ENCODE peak calls at places on chromosomes 6 and 20, in seven cellular contexts. One of them, this sample, is unnamed.

GRCh38 chr20:43938017-43938655 is 23.5 kb downstream of the TOX2 start:
- DNase-seq in PC-9: no peak
- DNase-seq in lower lobe of right lung: no peak
- DNase-seq in ascending aorta: no peak
- DNase-seq in psoas muscle: no peak
- DNase-seq in right lobe of liver: no peak
- DNase-seq in fibroblast of lung: peak; percentile 22
- DNase-seq in this sample: no peak

GRCh38 chr6:380234-381218 is 11.0 kb upstream of the IRF4 start:
- DNase-seq in PC-9: no peak
- DNase-seq in lower lobe of right lung: no peak
- DNase-seq in ascending aorta: no peak
- DNase-seq in psoas muscle: no peak
- DNase-seq in right lobe of liver: no peak
- DNase-seq in fibroblast of lung: no peak
- DNase-seq in this sample: no peak

GRCh38 chr20:58888521-58889333 is 36.2 kb downstream of the GNAS start:
- DNase-seq in PC-9: peak; percentile 80
- DNase-seq in lower lobe of right lung: peak; percentile 90
- DNase-seq in ascending aorta: peak; percentile 45
- DNase-seq in psoas muscle: peak; percentile 83
- DNase-seq in right lobe of liver: peak; percentile 84
- DNase-seq in fibroblast of lung: peak; percentile 80
- DNase-seq in this sample: peak; percentile 93

GRCh38 chr20:44495257-44495656 is 19.6 kb downstream of the TTPAL start:
- DNase-seq in PC-9: no peak
- DNase-seq in lower lobe of right lung: no peak
- DNase-seq in ascending aorta: no peak
- DNase-seq in psoas muscle: no peak
- DNase-seq in right lobe of liver: no peak
- DNase-seq in fibroblast of lung: peak; percentile 86
- DNase-seq in this sample: no peak

GRCh38 chr6:9140861-9141534 is 705.7 kb upstream of the SLC35B3 start:
- DNase-seq in PC-9: no peak
- DNase-seq in lower lobe of right lung: no peak
- DNase-seq in ascending aorta: no peak
- DNase-seq in psoas muscle: no peak
- DNase-seq in right lobe of liver: no peak
- DNase-seq in fibroblast of lung: peak; percentile 79
- DNase-seq in this sample: no peak

GRCh38 chr6:104357928-104358327 is 501.8 kb downstream of the HACE1 start:
- DNase-seq in PC-9: no peak
- DNase-seq in lower lobe of right lung: no peak
- DNase-seq in ascending aorta: no peak
- DNase-seq in psoas muscle: no peak
- DNase-seq in right lobe of liver: no peak
- DNase-seq in fibroblast of lung: no peak
- DNase-seq in this sample: no peak

GRCh38 chr6:147055821-147056392 is 148.3 kb upstream of the STXBP5 start:
- DNase-seq in PC-9: no peak
- DNase-seq in lower lobe of right lung: no peak
- DNase-seq in ascending aorta: no peak
- DNase-seq in psoas muscle: no peak
- DNase-seq in right lobe of liver: no peak
- DNase-seq in fibroblast of lung: no peak
- DNase-seq in this sample: no peak

GRCh38 chr20:64145458-64146300 is 18.6 kb upstream of the MYT1 start:
- DNase-seq in PC-9: no peak
- DNase-seq in lower lobe of right lung: peak; percentile 30
- DNase-seq in ascending aorta: no peak
- DNase-seq in psoas muscle: no peak
- DNase-seq in right lobe of liver: no peak
- DNase-seq in fibroblast of lung: no peak
- DNase-seq in this sample: peak; percentile 42

GRCh38 chr6:68689910-68690309 is 54.8 kb downstream of the ADGRB3 start:
- DNase-seq in PC-9: no peak
- DNase-seq in lower lobe of right lung: no peak
- DNase-seq in ascending aorta: no peak
- DNase-seq in psoas muscle: no peak
- DNase-seq in right lobe of liver: no peak
- DNase-seq in fibroblast of lung: no peak
- DNase-seq in this sample: no peak

GRCh38 chr20:38926934-38927616 is 858 bp downstream of the FAM83D start:
- DNase-seq in PC-9: no peak
- DNase-seq in lower lobe of right lung: no peak
- DNase-seq in ascending aorta: no peak
- DNase-seq in psoas muscle: no peak
- DNase-seq in right lobe of liver: no peak
- DNase-seq in fibroblast of lung: peak; percentile 50
- DNase-seq in this sample: no peak

GRCh38 chr20:36154696-36155628 is at the start of gene EPB41L1:
- DNase-seq in PC-9: no peak
- DNase-seq in lower lobe of right lung: peak; percentile 51
- DNase-seq in ascending aorta: no peak
- DNase-seq in psoas muscle: peak; percentile 24
- DNase-seq in right lobe of liver: no peak
- DNase-seq in fibroblast of lung: no peak
- DNase-seq in this sample: peak; percentile 72

GRCh38 chr6:195861-196360 is 96.4 kb upstream of the DUSP22 start:
- DNase-seq in PC-9: no peak
- DNase-seq in lower lobe of right lung: peak; percentile 15
- DNase-seq in ascending aorta: no peak
- DNase-seq in psoas muscle: no peak
- DNase-seq in right lobe of liver: no peak
- DNase-seq in fibroblast of lung: peak; percentile 42
- DNase-seq in this sample: peak; percentile 78

GRCh38 chr6:9040718-9041117 is 605.4 kb upstream of the SLC35B3 start:
- DNase-seq in PC-9: no peak
- DNase-seq in lower lobe of right lung: no peak
- DNase-seq in ascending aorta: no peak
- DNase-seq in psoas muscle: no peak
- DNase-seq in right lobe of liver: no peak
- DNase-seq in fibroblast of lung: no peak
- DNase-seq in this sample: no peak

DNA sequence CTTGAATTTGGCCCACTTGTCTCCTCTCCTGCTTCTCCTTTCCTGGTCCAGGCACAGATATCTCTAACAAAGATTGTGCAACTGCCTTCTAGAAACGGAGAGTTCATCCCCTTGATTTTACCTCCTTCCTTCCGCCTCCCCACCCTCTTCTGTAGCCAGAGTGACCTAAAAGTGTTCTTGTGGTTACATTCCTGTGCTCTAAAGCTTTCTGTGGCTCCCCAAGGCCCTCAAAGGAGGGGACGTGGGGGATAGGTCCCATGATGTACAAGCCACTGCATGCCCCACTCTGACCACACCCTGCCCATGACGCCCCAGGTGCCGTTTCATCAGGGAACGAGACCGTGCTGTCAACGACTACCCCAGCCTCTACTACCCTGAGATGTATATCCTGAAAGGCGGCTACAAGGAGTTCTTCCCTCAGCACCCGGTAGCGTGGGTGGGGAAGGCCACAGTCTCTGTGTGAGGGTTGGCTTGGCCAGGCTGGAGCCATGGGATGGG is 8.2 kb downstream of the CDC25B start:
- DNase-seq in PC-9: no peak
- DNase-seq in lower lobe of right lung: peak; percentile 74
- DNase-seq in ascending aorta: no peak
- DNase-seq in psoas muscle: no peak
- DNase-seq in right lobe of liver: no peak
- DNase-seq in fibroblast of lung: peak; percentile 37
- DNase-seq in this sample: no peak
- H3K36me3 ChIP-seq in PC-9: no peaks in the 10 kb centered on the region
- H3K36me3 ChIP-seq in lower lobe of right lung: peaks cover 66% of the 10 kb centered on the region
- H3K36me3 ChIP-seq in ascending aorta: peaks cover 52% of the 10 kb centered on the region
- H3K36me3 ChIP-seq in psoas muscle: no peaks in the 10 kb centered on the region
- H3K36me3 ChIP-seq in right lobe of liver: no peaks in the 10 kb centered on the region
- H3K36me3 ChIP-seq in fibroblast of lung: peaks cover 58% of the 10 kb centered on the region
- H3K36me3 ChIP-seq in this sample: peaks cover 61% of the 10 kb centered on the region

GRCh38 chr6:79234150-79235022 is at the start of gene HMGN3:
- DNase-seq in PC-9: peak; percentile 88
- DNase-seq in lower lobe of right lung: peak; percentile 98
- DNase-seq in ascending aorta: peak; percentile 87
- DNase-seq in psoas muscle: peak; percentile 97
- DNase-seq in right lobe of liver: peak; percentile 96
- DNase-seq in fibroblast of lung: peak; percentile 94
- DNase-seq in this sample: peak; percentile 98
- TF ChIP-seq CTCF in PC-9: no peak
- TF ChIP-seq CTCF in lower lobe of right lung: peak; percentile 41
- TF ChIP-seq CTCF in ascending aorta: no peak
- TF ChIP-seq CTCF in psoas muscle: peak; percentile 22
- TF ChIP-seq CTCF in right lobe of liver: peak; percentile 31
- TF ChIP-seq CTCF in fibroblast of lung: peak; percentile 12
- TF ChIP-seq CTCF in this sample: no peak

DNA sequence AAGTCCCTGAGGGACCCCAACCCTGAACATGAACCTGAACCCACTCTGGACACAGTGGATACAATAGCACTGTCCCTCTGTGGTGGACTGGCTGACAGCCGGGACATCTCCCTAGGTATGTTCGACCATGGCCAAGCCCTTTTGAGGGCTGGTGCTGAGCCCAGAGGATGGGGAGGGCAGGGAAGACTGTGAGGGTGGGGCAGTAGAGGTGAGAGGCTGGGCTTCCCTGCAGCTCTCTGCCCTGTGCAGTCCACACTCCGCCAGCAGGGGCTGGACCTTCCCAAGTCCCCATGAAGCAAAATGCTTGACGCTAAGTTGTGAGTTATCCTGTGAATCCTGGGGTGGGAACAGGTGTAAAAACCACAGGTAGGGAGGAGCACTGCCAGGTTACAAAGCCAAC is 11.5 kb downstream of the LPIN3 start:
- DNase-seq in PC-9: no peak
- DNase-seq in lower lobe of right lung: no peak
- DNase-seq in ascending aorta: no peak
- DNase-seq in psoas muscle: no peak
- DNase-seq in right lobe of liver: no peak
- DNase-seq in fibroblast of lung: no peak
- DNase-seq in this sample: no peak
- H3K36me3 ChIP-seq in PC-9: no peaks in the 10 kb centered on the region
- H3K36me3 ChIP-seq in lower lobe of right lung: peaks cover 38% of the 10 kb centered on the region
- H3K36me3 ChIP-seq in ascending aorta: peaks cover 4% of the 10 kb centered on the region
- H3K36me3 ChIP-seq in psoas muscle: no peaks in the 10 kb centered on the region
- H3K36me3 ChIP-seq in right lobe of liver: peaks cover 3% of the 10 kb centered on the region
- H3K36me3 ChIP-seq in fibroblast of lung: no peaks in the 10 kb centered on the region
- H3K36me3 ChIP-seq in this sample: no peaks in the 10 kb centered on the region

GRCh38 chr6:107735906-107736635 is 88.0 kb downstream of the SCML4 start:
- DNase-seq in PC-9: no peak
- DNase-seq in lower lobe of right lung: no peak
- DNase-seq in ascending aorta: no peak
- DNase-seq in psoas muscle: no peak
- DNase-seq in right lobe of liver: no peak
- DNase-seq in fibroblast of lung: no peak
- DNase-seq in this sample: no peak
- TF ChIP-seq CTCF in PC-9: no peak
- TF ChIP-seq CTCF in lower lobe of right lung: no peak
- TF ChIP-seq CTCF in ascending aorta: no peak
- TF ChIP-seq CTCF in psoas muscle: no peak
- TF ChIP-seq CTCF in right lobe of liver: no peak
- TF ChIP-seq CTCF in fibroblast of lung: no peak
- TF ChIP-seq CTCF in this sample: no peak

GRCh38 chr20:46572790-46573189 is 22.3 kb upstream of the OCSTAMP start:
- DNase-seq in PC-9: no peak
- DNase-seq in lower lobe of right lung: no peak
- DNase-seq in ascending aorta: no peak
- DNase-seq in psoas muscle: no peak
- DNase-seq in right lobe of liver: no peak
- DNase-seq in fibroblast of lung: no peak
- DNase-seq in this sample: no peak
- H3K36me3 ChIP-seq in PC-9: no peaks in the 10 kb centered on the region
- H3K36me3 ChIP-seq in lower lobe of right lung: no peaks in the 10 kb centered on the region
- H3K36me3 ChIP-seq in ascending aorta: no peaks in the 10 kb centered on the region
- H3K36me3 ChIP-seq in psoas muscle: no peaks in the 10 kb centered on the region
- H3K36me3 ChIP-seq in right lobe of liver: no peaks in the 10 kb centered on the region
- H3K36me3 ChIP-seq in fibroblast of lung: no peaks in the 10 kb centered on the region
- H3K36me3 ChIP-seq in this sample: no peaks in the 10 kb centered on the region

GRCh38 chr6:117918454-117918853 is 11.4 kb downstream of the SLC35F1 start:
- DNase-seq in PC-9: no peak
- DNase-seq in lower lobe of right lung: no peak
- DNase-seq in ascending aorta: no peak
- DNase-seq in psoas muscle: no peak
- DNase-seq in right lobe of liver: no peak
- DNase-seq in fibroblast of lung: no peak
- DNase-seq in this sample: no peak
- TF ChIP-seq CTCF in PC-9: no peak
- TF ChIP-seq CTCF in lower lobe of right lung: no peak
- TF ChIP-seq CTCF in ascending aorta: no peak
- TF ChIP-seq CTCF in psoas muscle: no peak
- TF ChIP-seq CTCF in right lobe of liver: no peak
- TF ChIP-seq CTCF in fibroblast of lung: no peak
- TF ChIP-seq CTCF in this sample: no peak